ENCODE peak calls at places on chromosomes 2 and 18, in five cellular contexts. H, Q, F, P and E are unnamed samples.

GRCh38 chr2:79630972-79631551 is 118.2 kb downstream of the CTNNA2 start:
- DNase-seq in H (no peak), Q (no peak), F (no peak), P (no peak), E (no peak)

GRCh38 chr2:11054783-11055751 is 100.2 kb upstream of the SLC66A3 start:
- DNase-seq in H (no peak), Q (no peak), F (no peak), P (no peak), E (no peak)

GRCh38 chr2:105680357-105680756 is 64.4 kb upstream of the NCK2 start:
- DNase-seq in H (no peak), Q (no peak), F (no peak), P (no peak), E (no peak)

GRCh38 chr18:50819027-50819726 is 639 bp downstream of the MRO start:
- DNase-seq in H (peak), Q (no peak), F (peak), P (peak), E (no peak)

GRCh38 chr2:47601518-47602015 is 181.4 kb upstream of the MSH6 start:
- DNase-seq in H (no peak), Q (no peak), F (no peak), P (no peak), E (no peak)

GRCh38 chr2:223465793-223466192 is 136.4 kb downstream of the SCG2 start:
- DNase-seq in H (peak), Q (peak), F (peak), P (peak), E (peak)

GRCh38 chr2:120347387-120348010 is 1.6 kb downstream of the INHBB start:
- DNase-seq in H (peak), Q (no peak), F (no peak), P (no peak), E (no peak)

GRCh38 chr2:106137944-106138903 is 55.9 kb downstream of the UXS1 start:
- DNase-seq in H (no peak), Q (no peak), F (no peak), P (no peak), E (no peak)

GRCh38 chr2:47008381-47009280 is 93.0 kb upstream of the MCFD2 start:
- DNase-seq in H (peak), Q (no peak), F (no peak), P (peak), E (peak)

GRCh38 chr2:144099746-144100438 is 420.0 kb downstream of the ZEB2 start:
- DNase-seq in H (peak), Q (no peak), F (peak), P (no peak), E (peak)

GRCh38 chr2:139155991-139156390 is 375.8 kb upstream of the NXPH2 start:
- DNase-seq in H (no peak), Q (no peak), F (no peak), P (no peak), E (no peak)

GRCh38 chr2:135494503-135494902 is 36.5 kb downstream of the ZRANB3 start:
- DNase-seq in H (peak), Q (no peak), F (peak), P (no peak), E (no peak)

GRCh38 chr2:238888781-238889180 is 40.9 kb downstream of the TWIST2 start:
- DNase-seq in H (no peak), Q (no peak), F (no peak), P (no peak), E (no peak)

DNA sequence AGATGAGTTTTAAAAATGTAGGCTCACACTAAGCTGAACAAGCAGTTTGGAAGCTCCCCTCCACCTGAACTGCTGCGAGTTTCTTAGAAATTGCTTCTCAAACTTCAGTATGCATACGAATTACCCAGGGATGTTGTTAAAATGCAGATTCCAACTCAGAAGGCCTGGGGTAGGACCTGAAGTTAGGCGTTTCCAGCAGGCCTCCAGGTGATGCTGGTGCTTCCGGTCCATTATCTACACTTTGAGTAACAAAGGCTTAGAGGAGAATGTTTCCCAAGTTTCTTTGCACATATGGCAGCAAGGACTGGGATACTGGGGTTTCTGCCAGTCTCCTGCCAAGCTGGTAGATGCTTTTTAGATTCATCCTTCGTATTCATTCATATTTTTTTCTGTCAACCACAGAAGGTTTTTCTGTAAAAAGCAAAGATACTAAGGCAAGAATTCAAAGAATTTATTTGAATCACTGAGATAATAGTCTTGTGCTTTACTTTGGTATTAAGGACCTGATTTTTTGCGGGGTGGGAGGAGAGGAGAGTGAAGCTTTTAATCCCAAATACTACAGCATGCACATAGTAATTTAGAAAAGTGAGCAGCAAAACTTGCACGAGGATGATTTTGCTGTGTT is 137.7 kb upstream of the SPATS2L start:
- DNase-seq in H (no peak), Q (no peak), F (no peak), P (no peak), E (no peak)
- H3K4me3 ChIP-seq in H (no peak), Q (no peak), F (no peak), P (no peak), E (no peak)

GRCh38 chr2:15765686-15766302 is 174.1 kb downstream of the DDX1 start:
- DNase-seq in H (no peak), Q (no peak), F (no peak), P (no peak), E (no peak)
- TF ChIP-seq CTCF in H (no peak), Q (no peak), F (no peak), P (no peak), E (no peak)

GRCh38 chr2:73830871-73831401 is 2.2 kb downstream of the STAMBP start:
- DNase-seq in H (peak), Q (no peak), F (peak), P (no peak), E (peak)

GRCh38 chr2:73828818-73829570 is at the start of gene STAMBP:
- DNase-seq in H (peak), Q (peak), F (peak), P (peak), E (peak)

GRCh38 chr2:73827660-73828388 is 937 bp upstream of the STAMBP start:
- DNase-seq in H (no peak), Q (no peak), F (no peak), P (no peak), E (no peak)

GRCh38 chr2:73827018-73827417 is 1.7 kb upstream of the STAMBP start:
- DNase-seq in H (peak), Q (no peak), F (peak), P (no peak), E (no peak)

DNA sequence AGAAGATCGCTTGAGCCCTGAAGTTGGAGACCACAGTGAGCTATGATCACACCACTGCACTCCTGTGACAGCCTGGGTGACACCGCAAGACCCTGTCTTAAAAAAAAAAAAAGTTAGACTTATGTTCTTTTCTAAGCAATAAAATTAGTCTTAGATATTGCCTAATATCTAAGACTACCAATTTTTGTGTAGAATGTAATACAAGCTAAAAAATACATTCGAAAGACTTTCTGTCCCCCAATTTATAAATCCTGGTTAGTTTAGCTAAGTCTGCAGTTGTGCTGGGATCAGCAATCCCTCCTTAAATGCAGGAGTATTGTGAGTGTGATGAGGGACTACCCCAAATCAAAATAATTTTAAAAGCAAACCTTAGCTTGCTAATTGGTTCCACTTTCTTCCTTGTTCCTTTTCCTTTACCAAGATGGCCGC is 358 bp upstream of the STAMBP start:
- DNase-seq in H (no peak), Q (no peak), F (no peak), P (no peak), E (no peak)
- H3K4me3 ChIP-seq in H (peak), Q (peak), F (peak), P (peak), E (peak)

GRCh38 chr2:61911510-61911909 is 6.0 kb downstream of the COMMD1 start:
- DNase-seq in H (no peak), Q (no peak), F (peak), P (no peak), E (no peak)

GRCh38 chr2:61905372-61906186 is at the start of gene COMMD1:
- DNase-seq in H (peak), Q (peak), F (peak), P (peak), E (no peak)

GRCh38 chr2:61906187-61906470 is 655 bp downstream of the COMMD1 start:
- DNase-seq in H (no peak), Q (no peak), F (no peak), P (no peak), E (no peak)

DNA sequence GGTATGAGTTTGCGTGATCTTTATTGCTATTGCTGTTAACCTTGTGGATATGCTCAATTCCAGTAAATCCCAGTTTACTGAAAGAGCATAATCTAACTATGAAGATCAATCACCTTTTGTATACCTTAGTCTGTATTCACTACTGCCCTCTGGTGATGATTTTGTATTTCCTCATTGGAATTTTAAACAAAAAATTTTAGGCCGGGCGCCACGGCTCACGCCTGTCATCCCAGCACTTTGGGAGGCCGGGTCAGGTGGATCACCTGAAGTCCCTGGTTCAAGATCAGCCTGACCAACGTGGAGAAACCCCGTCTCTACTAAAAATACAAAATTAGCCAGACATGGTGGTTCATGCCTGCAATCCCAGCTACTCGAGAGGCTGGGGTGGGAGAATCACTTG is 5.1 kb downstream of the COMMD1 start:
- DNase-seq in H (no peak), Q (no peak), F (no peak), P (no peak), E (no peak)
- TF ChIP-seq CTCF in H (peak), Q (no peak), F (peak), P (no peak), E (no peak)